ENCODE peak calls at places on chromosomes 6 and 20, in seven cellular contexts. One of them, this sample, is unnamed.

GRCh38 chr6:140857734-140858380 is 1274.9 kb upstream of the GJE1 start:
- DNase-seq in foreskin fibroblast: peak
- DNase-seq in progenitor cell of endocrine pancreas: no peak
- DNase-seq in uterus: no peak
- DNase-seq in PC-9: no peak
- DNase-seq in Calu3: no peak
- DNase-seq in Right ventricle myocardium superior: no peak
- DNase-seq in this sample: no peak

GRCh38 chr6:105320766-105321165 is 82.1 kb downstream of the PREP start:
- DNase-seq in foreskin fibroblast: no peak
- DNase-seq in progenitor cell of endocrine pancreas: no peak
- DNase-seq in uterus: no peak
- DNase-seq in PC-9: no peak
- DNase-seq in Calu3: no peak
- DNase-seq in Right ventricle myocardium superior: no peak
- DNase-seq in this sample: no peak

GRCh38 chr6:89375427-89375868 is 22.9 kb upstream of the UBE2J1 start:
- DNase-seq in foreskin fibroblast: peak
- DNase-seq in progenitor cell of endocrine pancreas: peak
- DNase-seq in uterus: no peak
- DNase-seq in PC-9: peak
- DNase-seq in Calu3: peak
- DNase-seq in Right ventricle myocardium superior: peak
- DNase-seq in this sample: peak

GRCh38 chr20:58630063-58630462 is 21.0 kb upstream of the STX16 start:
- DNase-seq in foreskin fibroblast: peak
- DNase-seq in progenitor cell of endocrine pancreas: no peak
- DNase-seq in uterus: no peak
- DNase-seq in PC-9: no peak
- DNase-seq in Calu3: no peak
- DNase-seq in Right ventricle myocardium superior: no peak
- DNase-seq in this sample: no peak

GRCh38 chr6:156916108-156916801 is 139.1 kb downstream of the ARID1B start:
- DNase-seq in foreskin fibroblast: no peak
- DNase-seq in progenitor cell of endocrine pancreas: no peak
- DNase-seq in uterus: no peak
- DNase-seq in PC-9: no peak
- DNase-seq in Calu3: no peak
- DNase-seq in Right ventricle myocardium superior: no peak
- DNase-seq in this sample: no peak

GRCh38 chr6:105896821-105897095 is 189.4 kb upstream of the PRDM1 start:
- DNase-seq in foreskin fibroblast: no peak
- DNase-seq in progenitor cell of endocrine pancreas: no peak
- DNase-seq in uterus: no peak
- DNase-seq in PC-9: no peak
- DNase-seq in Calu3: no peak
- DNase-seq in Right ventricle myocardium superior: no peak
- DNase-seq in this sample: no peak

GRCh38 chr20:57118107-57118769 is 148.2 kb downstream of the BMP7 start:
- DNase-seq in foreskin fibroblast: no peak
- DNase-seq in progenitor cell of endocrine pancreas: no peak
- DNase-seq in uterus: no peak
- DNase-seq in PC-9: no peak
- DNase-seq in Calu3: no peak
- DNase-seq in Right ventricle myocardium superior: no peak
- DNase-seq in this sample: no peak

GRCh38 chr6:46042355-46042999 is 26.8 kb upstream of the CLIC5 start:
- DNase-seq in foreskin fibroblast: peak
- DNase-seq in progenitor cell of endocrine pancreas: no peak
- DNase-seq in uterus: no peak
- DNase-seq in PC-9: peak
- DNase-seq in Calu3: peak
- DNase-seq in Right ventricle myocardium superior: no peak
- DNase-seq in this sample: no peak

GRCh38 chr6:160973856-160974255 is 17.7 kb upstream of the MAP3K4 start:
- DNase-seq in foreskin fibroblast: peak
- DNase-seq in progenitor cell of endocrine pancreas: no peak
- DNase-seq in uterus: no peak
- DNase-seq in PC-9: no peak
- DNase-seq in Calu3: no peak
- DNase-seq in Right ventricle myocardium superior: no peak
- DNase-seq in this sample: no peak

GRCh38 chr6:31270788-31271640 is 878 bp downstream of the HLA-C start:
- DNase-seq in foreskin fibroblast: peak
- DNase-seq in progenitor cell of endocrine pancreas: peak
- DNase-seq in uterus: peak
- DNase-seq in PC-9: peak
- DNase-seq in Calu3: peak
- DNase-seq in Right ventricle myocardium superior: peak
- DNase-seq in this sample: peak

GRCh38 chr20:36572701-36573102 is 695 bp upstream of the TGIF2 start:
- DNase-seq in foreskin fibroblast: peak
- DNase-seq in progenitor cell of endocrine pancreas: peak
- DNase-seq in uterus: no peak
- DNase-seq in PC-9: no peak
- DNase-seq in Calu3: peak
- DNase-seq in Right ventricle myocardium superior: no peak
- DNase-seq in this sample: no peak

GRCh38 chr20:58550661-58551060 is 35.5 kb upstream of the APCDD1L start:
- DNase-seq in foreskin fibroblast: peak
- DNase-seq in progenitor cell of endocrine pancreas: no peak
- DNase-seq in uterus: no peak
- DNase-seq in PC-9: no peak
- DNase-seq in Calu3: no peak
- DNase-seq in Right ventricle myocardium superior: no peak
- DNase-seq in this sample: no peak

GRCh38 chr6:111921108-111921507 is 47.9 kb upstream of the FYN start:
- DNase-seq in foreskin fibroblast: no peak
- DNase-seq in progenitor cell of endocrine pancreas: no peak
- DNase-seq in uterus: no peak
- DNase-seq in PC-9: no peak
- DNase-seq in Calu3: no peak
- DNase-seq in Right ventricle myocardium superior: no peak
- DNase-seq in this sample: no peak

GRCh38 chr20:10513931-10514575 is 78.9 kb downstream of the SLX4IP start:
- DNase-seq in foreskin fibroblast: peak
- DNase-seq in progenitor cell of endocrine pancreas: no peak
- DNase-seq in uterus: no peak
- DNase-seq in PC-9: no peak
- DNase-seq in Calu3: no peak
- DNase-seq in Right ventricle myocardium superior: no peak
- DNase-seq in this sample: no peak

GRCh38 chr20:51529758-51530157 is 12.8 kb downstream of the NFATC2 start:
- DNase-seq in foreskin fibroblast: peak
- DNase-seq in progenitor cell of endocrine pancreas: no peak
- DNase-seq in uterus: no peak
- DNase-seq in PC-9: no peak
- DNase-seq in Calu3: no peak
- DNase-seq in Right ventricle myocardium superior: no peak
- DNase-seq in this sample: no peak

GRCh38 chr6:148593130-148593812 is 153.6 kb upstream of the UST start:
- DNase-seq in foreskin fibroblast: peak
- DNase-seq in progenitor cell of endocrine pancreas: no peak
- DNase-seq in uterus: peak
- DNase-seq in PC-9: no peak
- DNase-seq in Calu3: no peak
- DNase-seq in Right ventricle myocardium superior: no peak
- DNase-seq in this sample: peak

GRCh38 chr6:149043476-149044130 is 273.9 kb upstream of the TAB2 start:
- DNase-seq in foreskin fibroblast: peak
- DNase-seq in progenitor cell of endocrine pancreas: no peak
- DNase-seq in uterus: no peak
- DNase-seq in PC-9: peak
- DNase-seq in Calu3: no peak
- DNase-seq in Right ventricle myocardium superior: no peak
- DNase-seq in this sample: no peak

GRCh38 chr20:42155586-42155985 is 537.4 kb upstream of the CHD6 start:
- DNase-seq in foreskin fibroblast: no peak
- DNase-seq in progenitor cell of endocrine pancreas: no peak
- DNase-seq in uterus: no peak
- DNase-seq in PC-9: no peak
- DNase-seq in Calu3: no peak
- DNase-seq in Right ventricle myocardium superior: no peak
- DNase-seq in this sample: no peak

This sample was measured in lower lobe of right lung.